ENCODE peak calls at places on chromosome 13, in four cellular contexts. K, Y, P and W are unnamed samples.

GRCh38 chr13:22964245-22964966 is 216.4 kb upstream of the SGCG start:
- DNase-seq in P (no peak), Y (no peak), K (no peak), W (no peak)

GRCh38 chr13:75222031-75222430 is 259.9 kb downstream of the TBC1D4 start:
- DNase-seq in K (no peak), Y (no peak), P (no peak), W (no peak)

GRCh38 chr13:113915786-113916329 is 52.0 kb upstream of the GAS6 start:
- DNase-seq in K (no peak), Y (no peak), P (no peak), W (no peak)

GRCh38 chr13:49214917-49215376 is 5.2 kb upstream of the MLNR start:
- DNase-seq in K (no peak), Y (no peak), P (peak), W (peak)

GRCh38 chr13:79735228-79735627 is 254.3 kb downstream of the NDFIP2 start:
- DNase-seq in K (no peak), Y (no peak), P (no peak), W (no peak)

GRCh38 chr13:104473936-104474335 is 1407.7 kb upstream of the SLC10A2 start:
- DNase-seq in Y (no peak), K (no peak), P (no peak), W (no peak)

GRCh38 chr13:90352763-90353162 is 994.7 kb upstream of the MIR17HG start:
- DNase-seq in K (no peak), Y (no peak), P (no peak), W (no peak)

GRCh38 chr13:77001540-77001939 is 9.7 kb downstream of the CLN5 start:
- DNase-seq in Y (no peak), K (no peak), P (no peak), W (no peak)

GRCh38 chr13:78102121-78102677 is 183.6 kb upstream of the EDNRB start:
- DNase-seq in Y (no peak), P (no peak), K (no peak), W (no peak)

GRCh38 chr13:77907653-77908341 is 10.8 kb downstream of the EDNRB start:
- DNase-seq in Y (no peak), K (no peak), P (no peak), W (no peak)

GRCh38 chr13:21542563-21542962 is 61.4 kb downstream of the MICU2 start:
- DNase-seq in K (no peak), Y (no peak), P (peak), W (no peak)

GRCh38 chr13:28819046-28819747 is 942 bp upstream of the MTUS2 start:
- DNase-seq in K (no peak), Y (peak), P (no peak), W (no peak)

GRCh38 chr13:28820099-28821051 is at the start of gene MTUS2:
- DNase-seq in K (no peak), Y (peak), P (no peak), W (no peak)

GRCh38 chr13:28819748-28820098 is 416 bp upstream of the MTUS2 start:
- DNase-seq in Y (peak), K (peak), P (peak), W (no peak)

GRCh38 chr13:28822161-28822560 is 2.0 kb downstream of the MTUS2 start:
- DNase-seq in P (no peak), K (no peak), Y (no peak), W (no peak)

GRCh38 chr13:28817204-28817603 is 2.9 kb upstream of the MTUS2 start:
- DNase-seq in K (no peak), Y (peak), P (peak), W (no peak)
- TF ChIP-seq CTCF in K (peak), Y (peak), P (peak), W (peak)

GRCh38 chr13:109256866-109257760 is 529.3 kb downstream of the IRS2 start:
- DNase-seq in Y (no peak), P (peak), K (no peak), W (peak)
- TF ChIP-seq ELF1 in Y (no peak), P (no peak), K (no peak), W (no peak)

DNA sequence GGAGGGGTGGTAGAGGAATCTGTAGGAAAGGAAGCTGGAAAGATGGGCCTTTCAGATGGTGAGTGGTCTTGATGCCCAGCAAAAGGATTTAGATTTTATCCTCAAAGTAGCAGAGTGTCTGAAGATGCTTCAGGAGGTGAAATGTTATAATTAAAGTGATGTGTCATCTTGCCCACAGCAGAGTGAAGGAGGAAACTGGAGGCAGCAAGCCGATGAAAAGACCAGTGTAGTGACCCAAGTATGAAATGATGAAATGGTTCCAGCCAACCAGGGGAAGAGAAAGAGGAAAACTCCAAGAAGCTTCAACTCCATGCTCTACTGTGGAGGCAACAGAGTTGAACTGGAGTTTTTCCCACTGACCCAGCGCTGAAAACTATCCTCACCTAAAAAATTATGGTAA is 66.7 kb downstream of the FOXO1 start:
- DNase-seq in P (no peak), Y (no peak), K (no peak), W (no peak)
- TF ChIP-seq CTCF in P (no peak), Y (no peak), K (no peak), W (no peak)

GRCh38 chr13:38202730-38203129 is 146.9 kb upstream of the UFM1 start:
- DNase-seq in P (no peak), K (no peak), Y (no peak), W (no peak)
- TF ChIP-seq ELF1 in P (no peak), K (no peak), Y (no peak), W (no peak)